ENCODE peak calls at places on chromosomes 5 and 9, in five cellular contexts. C, B, Y, T and O are unnamed samples.

GRCh38 chr9:119938871-119939270 is 569.6 kb upstream of the BRINP1 start:
- DNase-seq in B (no peak), T (no peak), C (no peak), Y (no peak), O (no peak)

GRCh38 chr5:99879791-99880511 is 655.2 kb upstream of the FAM174A start:
- DNase-seq in B (no peak), T (no peak), C (no peak), Y (no peak), O (no peak)

GRCh38 chr9:33458444-33458843 is 11.1 kb upstream of the AQP3 start:
- DNase-seq in T (no peak), B (peak), Y (no peak), C (peak), O (no peak)

GRCh38 chr5:38104497-38105230 is 153.7 kb upstream of the EGFLAM start:
- DNase-seq in C (no peak), Y (no peak), B (no peak), T (no peak), O (no peak)

GRCh38 chr5:60679816-60680215 is 20.1 kb downstream of the DEPDC1B start:
- DNase-seq in B (no peak), Y (no peak), T (no peak), C (no peak), O (no peak)

GRCh38 chr5:14185336-14186131 is 42.4 kb downstream of the TRIO start:
- DNase-seq in Y (no peak), C (peak), B (peak), T (no peak), O (no peak)

GRCh38 chr5:49953-50544 is 41.9 kb upstream of the PLEKHG4B start:
- DNase-seq in T (no peak), Y (no peak), B (no peak), C (no peak), O (no peak)

GRCh38 chr5:150574818-150575537 is 65.5 kb upstream of the SYNPO start:
- DNase-seq in C (no peak), T (no peak), Y (peak), B (no peak), O (peak)

GRCh38 chr9:38107811-38108304 is 38.8 kb upstream of the SHB start:
- DNase-seq in Y (no peak), B (no peak), T (no peak), C (no peak), O (no peak)

GRCh38 chr5:103101079-103101732 is 18.7 kb downstream of the GIN1 start:
- DNase-seq in B (no peak), Y (no peak), T (no peak), C (no peak), O (no peak)

GRCh38 chr5:137718611-137719010 is 17.3 kb downstream of the KLHL3 start:
- DNase-seq in C (no peak), B (no peak), Y (no peak), T (no peak), O (no peak)

GRCh38 chr5:127293373-127293772 is 2.8 kb downstream of the MEGF10 start:
- DNase-seq in C (no peak), T (no peak), B (no peak), Y (no peak), O (no peak)

GRCh38 chr5:38697013-38697412 is 140.6 kb upstream of the LIFR start:
- DNase-seq in C (no peak), T (no peak), Y (no peak), B (no peak), O (no peak)

GRCh38 chr9:92671323-92671722 is 1.4 kb upstream of the IPPK start:
- DNase-seq in B (peak), Y (no peak), C (peak), T (peak), O (no peak)

GRCh38 chr9:35028341-35028740 is 38.8 kb downstream of the DNAJB5 start:
- DNase-seq in Y (no peak), T (no peak), C (no peak), B (no peak), O (no peak)

GRCh38 chr5:115709585-115709984 is 83.7 kb upstream of the TMED7 start:
- DNase-seq in C (no peak), B (no peak), Y (no peak), T (no peak), O (no peak)

GRCh38 chr9:126146254-126147145 is 180.1 kb upstream of the MVB12B start:
- DNase-seq in T (no peak), C (peak), Y (no peak), B (peak), O (peak)

GRCh38 chr5:142544946-142545652 is 140.8 kb downstream of the FGF1 start:
- DNase-seq in C (no peak), B (no peak), Y (no peak), T (no peak), O (no peak)

GRCh38 chr5:142280066-142281011 is 44.5 kb downstream of the SPRY4 start:
- DNase-seq in B (no peak), C (no peak), Y (no peak), T (peak), O (no peak)

GRCh38 chr5:128111818-128112448 is 28.4 kb downstream of the SLC12A2 start:
- DNase-seq in C (no peak), T (no peak), B (peak), Y (no peak), O (no peak)

GRCh38 chr5:5585751-5586341 is 163.4 kb downstream of the ICE1 start:
- DNase-seq in B (no peak), T (no peak), Y (no peak), C (no peak), O (no peak)

GRCh38 chr9:115008536-115008935 is 78.1 kb upstream of the TNFSF8 start:
- DNase-seq in Y (no peak), B (peak), T (no peak), C (peak), O (no peak)

GRCh38 chr9:32351845-32352244 is 32.6 kb upstream of the ACO1 start:
- DNase-seq in T (no peak), C (no peak), Y (no peak), B (peak), O (no peak)

GRCh38 chr5:120769291-120769872 is 305.3 kb downstream of the PRR16 start:
- DNase-seq in B (no peak), C (no peak), T (no peak), Y (no peak), O (no peak)

GRCh38 chr9:96232539-96233241 is 69.3 kb downstream of the HSD17B3 start:
- DNase-seq in B (peak), Y (peak), T (peak), C (no peak), O (no peak)

GRCh38 chr5:109788596-109788995 is 98.9 kb downstream of the MAN2A1 start:
- DNase-seq in B (no peak), Y (no peak), C (no peak), T (no peak), O (no peak)

GRCh38 chr5:124725040-124725434 is 21.4 kb downstream of the ZNF608 start:
- DNase-seq in B (no peak), C (no peak), Y (no peak), T (no peak), O (no peak)

GRCh38 chr5:154370119-154370518 is 75.7 kb upstream of the SAP30L start:
- DNase-seq in T (no peak), B (no peak), C (no peak), Y (no peak), O (no peak)

GRCh38 chr5:140041492-140042421 is 1.3 kb downstream of the NRG2 start:
- DNase-seq in C (peak), B (peak), Y (peak), T (peak), O (peak)
- TF ChIP-seq POLR2A in C (no peak), B (no peak), Y (no peak), T (no peak), O (no peak)

DNA sequence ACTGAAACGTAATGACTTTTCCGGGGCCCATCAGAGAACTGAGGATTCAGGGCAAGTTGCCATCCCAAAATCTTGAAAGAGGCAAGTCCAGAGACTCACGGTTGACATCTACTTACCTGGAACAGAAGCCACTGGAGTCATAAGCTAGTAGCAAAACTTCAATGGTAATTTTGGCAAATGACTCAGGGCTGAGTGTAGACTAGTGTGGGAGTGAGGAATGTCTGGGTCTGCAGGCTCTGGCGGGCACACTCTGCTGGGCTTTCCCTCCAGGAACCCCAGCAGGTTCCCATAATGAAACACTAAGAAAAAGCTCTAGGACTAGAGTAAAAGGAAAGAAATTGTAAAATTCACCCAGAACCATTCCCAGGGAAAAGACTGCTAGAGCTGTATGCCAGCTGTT is 122.9 kb upstream of the NFIL3 start:
- DNase-seq in B (no peak), Y (no peak), T (no peak), C (no peak), O (no peak)
- TF ChIP-seq POLR2A in B (no peak), Y (no peak), T (no peak), C (no peak), O (no peak)

DNA sequence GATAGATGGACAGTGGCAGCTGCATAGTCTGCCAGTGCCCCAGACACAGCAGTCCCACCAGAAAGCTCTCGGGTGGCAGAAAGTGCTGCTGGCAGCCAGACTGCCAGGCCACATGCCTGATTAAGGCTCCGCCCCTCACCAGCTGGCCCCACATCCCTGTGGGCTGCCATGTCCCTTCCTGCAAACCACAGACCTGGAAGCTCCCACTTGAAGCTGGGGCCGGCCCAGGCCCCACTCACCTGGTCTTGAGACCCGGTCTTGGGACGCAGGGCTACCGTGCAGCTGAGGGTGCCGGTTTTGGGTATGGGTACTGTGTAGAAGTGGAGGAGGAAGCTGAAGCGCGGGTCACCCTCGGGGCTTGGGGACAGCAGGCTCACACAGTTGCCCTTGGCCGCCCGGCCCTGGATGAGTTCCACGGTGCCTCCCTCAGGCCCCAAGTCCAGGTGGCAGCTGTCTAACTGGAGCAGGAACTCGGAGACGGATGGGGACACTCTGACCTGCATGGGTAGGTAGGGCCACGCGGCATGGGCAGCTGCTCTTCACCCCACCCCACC is 15.3 kb downstream of the FPGS start:
- DNase-seq in B (no peak), Y (no peak), T (no peak), C (no peak), O (no peak)
- TF ChIP-seq POLR2A in B (no peak), Y (no peak), T (no peak), C (no peak), O (no peak)

DNA sequence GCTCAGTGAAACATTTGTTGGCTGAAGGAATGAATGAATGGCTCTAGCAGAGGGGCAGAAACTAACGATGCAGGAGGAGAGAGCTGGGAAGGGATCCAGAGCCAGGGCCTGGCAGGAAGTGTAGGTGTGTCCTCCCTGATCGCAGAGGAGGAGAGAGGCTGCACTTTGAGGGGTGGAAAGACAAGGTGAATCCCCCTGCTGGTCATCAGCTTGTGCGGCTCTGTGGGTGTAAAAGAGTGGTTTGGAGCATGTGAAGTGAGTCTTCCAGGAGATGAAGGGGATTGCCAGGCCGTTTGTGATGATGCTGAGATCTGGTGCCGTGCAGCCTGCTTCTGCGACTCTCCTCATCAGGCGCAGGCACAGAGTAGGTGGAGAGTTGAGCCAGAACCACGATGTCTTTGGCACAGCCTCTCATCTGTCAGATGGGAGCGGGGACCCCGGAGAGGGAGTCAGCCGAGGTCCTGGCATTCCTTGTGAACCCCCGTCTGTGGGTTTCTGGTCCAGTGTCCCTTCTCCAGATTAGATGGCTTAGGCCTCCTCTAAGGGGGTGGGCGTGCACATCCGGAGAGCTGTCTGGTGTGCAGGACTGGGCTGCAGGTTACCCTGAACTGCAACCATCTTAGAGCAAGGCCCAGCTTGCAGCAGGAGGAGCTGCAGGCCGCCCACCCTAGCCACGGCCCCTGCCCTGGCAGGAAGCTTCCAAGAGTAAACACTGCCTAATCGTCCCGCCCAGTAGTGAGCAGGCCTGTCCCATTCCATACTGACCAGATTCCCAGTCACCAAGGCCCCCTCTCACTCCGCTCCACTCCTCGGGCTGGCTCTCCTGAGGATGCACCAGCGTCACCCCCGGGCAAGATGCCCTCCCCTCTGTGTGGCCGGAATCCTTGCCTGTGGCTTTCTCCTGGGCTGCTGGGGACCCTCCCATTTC is at the start of gene ADAMTS13:
- DNase-seq in B (peak), T (no peak), C (no peak), Y (no peak), O (no peak)
- TF ChIP-seq POLR2A in B (no peak), T (no peak), C (no peak), Y (no peak), O (no peak)